ENCODE peak calls at places on chromosomes 6 and 20, in six cellular contexts. K, M, T, Q, D and O are unnamed samples. For H3K4me1 and H3K27me3, the result is how much of the 10 kb centered on the place peaks cover.

GRCh38 chr6:170095273-170095976 is 195.5 kb downstream of the DLL1 start:
- DNase-seq in K (peak), M (no peak), T (no peak), Q (no peak), D (peak), O (peak)

GRCh38 chr6:31541059-31541657 is 645 bp downstream of the DDX39B start:
- DNase-seq in K (peak), M (peak), T (peak), Q (no peak), D (peak), O (no peak)

GRCh38 chr6:165245287-165245686 is 64.1 kb downstream of the C6orf118 start:
- DNase-seq in K (no peak), M (peak), T (no peak), Q (no peak), D (no peak), O (no peak)

GRCh38 chr6:101666256-101666655 is 272.7 kb downstream of the GRIK2 start:
- DNase-seq in K (no peak), M (peak), T (peak), Q (no peak), D (no peak), O (peak)

GRCh38 chr20:25214824-25215223 is 19.3 kb downstream of the ENTPD6 start:
- DNase-seq in K (no peak), M (no peak), T (no peak), Q (no peak), D (no peak), O (no peak)

GRCh38 chr6:158441639-158442308 is 118.1 kb upstream of the TMEM181 start:
- DNase-seq in K (no peak), M (peak), T (no peak), Q (no peak), D (no peak), O (no peak)

GRCh38 chr20:44803383-44803941 is 6.9 kb downstream of the RIMS4 start:
- DNase-seq in K (no peak), M (peak), T (no peak), Q (no peak), D (no peak), O (no peak)

GRCh38 chr20:61353261-61353995 is 101.4 kb downstream of the CDH4 start:
- DNase-seq in K (no peak), M (peak), T (no peak), Q (no peak), D (no peak), O (no peak)

GRCh38 chr6:168678588-168678987 is 237.6 kb downstream of the SMOC2 start:
- DNase-seq in K (no peak), M (no peak), T (peak), Q (no peak), D (no peak), O (no peak)

GRCh38 chr20:62376112-62377063 is 9.3 kb upstream of the LAMA5 start:
- DNase-seq in K (no peak), M (peak), T (peak), Q (no peak), D (peak), O (no peak)

GRCh38 chr6:135030532-135031178 is 24.0 kb downstream of the HBS1L start:
- DNase-seq in K (no peak), M (peak), T (no peak), Q (no peak), D (no peak), O (no peak)

GRCh38 chr6:4210619-4211419 is 75.4 kb upstream of the ECI2 start:
- DNase-seq in K (peak), M (peak), T (peak), Q (peak), D (peak), O (peak)

GRCh38 chr6:107600111-107600510 is 110.2 kb downstream of the SOBP start:
- DNase-seq in K (no peak), M (no peak), T (no peak), Q (no peak), D (no peak), O (no peak)

GRCh38 chr6:42220754-42221153 is 3.1 kb upstream of the MRPS10 start:
- DNase-seq in K (no peak), M (no peak), T (no peak), Q (no peak), D (no peak), O (no peak)

GRCh38 chr20:6828794-6829423 is 61.4 kb downstream of the BMP2 start:
- DNase-seq in K (no peak), M (peak), T (peak), Q (peak), D (peak), O (peak)

GRCh38 chr20:63321148-63321831 is 28.3 kb downstream of the COL20A1 start:
- DNase-seq in K (peak), M (peak), T (no peak), Q (no peak), D (no peak), O (peak)

GRCh38 chr20:62292115-62292514 is 10.7 kb upstream of the ADRM1 start:
- DNase-seq in K (peak), M (no peak), T (no peak), Q (no peak), D (no peak), O (no peak)

GRCh38 chr6:84728602-84729001 is 35.8 kb downstream of the TBX18 start:
- DNase-seq in K (no peak), M (peak), T (no peak), Q (peak), D (no peak), O (no peak)

GRCh38 chr20:3045042-3045815 is 623 bp upstream of the MRPS26 start:
- DNase-seq in K (peak), M (peak), T (no peak), Q (no peak), D (peak), O (no peak)

GRCh38 chr20:4871486-4871885 is 129.8 kb downstream of the SLC23A2 start:
- DNase-seq in K (no peak), M (no peak), T (no peak), Q (no peak), D (no peak), O (no peak)

GRCh38 chr20:3706774-3707507 is 5.5 kb downstream of the SIGLEC1 start:
- DNase-seq in K (no peak), M (peak), T (peak), Q (no peak), D (peak), O (no peak)

GRCh38 chr6:32886674-32887383 is 32.8 kb downstream of the PSMB9 start:
- DNase-seq in K (no peak), M (peak), T (no peak), Q (peak), D (no peak), O (peak)

GRCh38 chr6:16108996-16109658 is 19.8 kb upstream of the MYLIP start:
- DNase-seq in K (no peak), M (no peak), T (peak), Q (peak), D (no peak), O (no peak)

GRCh38 chr6:168468046-168468445 is 27.1 kb downstream of the SMOC2 start:
- DNase-seq in K (no peak), M (no peak), T (no peak), Q (no peak), D (no peak), O (no peak)

GRCh38 chr6:5967594-5967993 is 39.1 kb downstream of the NRN1 start:
- DNase-seq in K (no peak), M (peak), T (no peak), Q (no peak), D (no peak), O (no peak)

GRCh38 chr20:8535403-8536003 is 403.4 kb downstream of the PLCB1 start:
- DNase-seq in K (no peak), M (peak), T (no peak), Q (peak), D (no peak), O (no peak)

GRCh38 chr20:40686434-40686882 is 2.6 kb downstream of the MAFB start:
- DNase-seq in K (no peak), M (peak), T (no peak), Q (peak), D (no peak), O (no peak)
- H3K4me1 ChIP-seq in K (under half), M (under half), T (under half), Q (under half), D (under half), O (under half)

GRCh38 chr6:89144358-89145041 is 1.4 kb upstream of the PM20D2 start:
- DNase-seq in K (no peak), M (no peak), T (no peak), Q (no peak), D (no peak), O (no peak)
- H3K27me3 ChIP-seq in K (under half), M (under half), T (under half), Q (under half), D (under half), O (under half)

GRCh38 chr6:25298508-25298834 is 19.3 kb downstream of the CARMIL1 start:
- DNase-seq in K (no peak), M (no peak), T (no peak), Q (no peak), D (no peak), O (no peak)

GRCh38 chr6:25303234-25303633 is 24.1 kb downstream of the CARMIL1 start:
- DNase-seq in K (no peak), M (no peak), T (no peak), Q (no peak), D (no peak), O (no peak)

GRCh38 chr6:25302156-25302555 is 23.0 kb downstream of the CARMIL1 start:
- DNase-seq in K (no peak), M (no peak), T (no peak), Q (no peak), D (no peak), O (no peak)

GRCh38 chr6:25302677-25303128 is 23.5 kb downstream of the CARMIL1 start:
- DNase-seq in K (no peak), M (peak), T (no peak), Q (no peak), D (no peak), O (no peak)

DNA sequence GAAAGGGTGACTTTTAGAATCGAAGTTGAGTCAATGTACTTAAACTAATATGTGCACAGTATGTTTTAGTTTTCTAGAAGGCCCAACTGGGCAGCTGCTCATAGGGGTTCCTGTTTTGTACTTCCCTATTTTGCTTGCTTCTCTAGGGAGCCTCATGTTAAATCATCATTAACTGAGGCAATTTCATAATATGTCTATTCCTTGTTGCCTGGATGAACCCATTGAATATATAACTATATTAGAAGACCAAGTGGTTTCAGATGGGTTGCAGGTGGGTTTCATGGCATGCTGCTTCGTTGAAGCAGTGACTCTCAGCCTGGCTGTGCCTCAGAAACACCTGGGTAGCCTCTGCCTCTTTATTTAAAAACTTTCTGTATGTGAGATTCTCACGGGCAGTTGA is 22.2 kb downstream of the CARMIL1 start:
- DNase-seq in K (no peak), M (no peak), T (no peak), Q (no peak), D (no peak), O (no peak)
- H3K27ac ChIP-seq in K (no peak), M (no peak), T (no peak), Q (no peak), D (no peak), O (no peak)

GRCh38 chr6:88370127-88370710 is 204.1 kb upstream of the CNR1 start:
- DNase-seq in K (no peak), M (no peak), T (no peak), Q (no peak), D (no peak), O (no peak)

GRCh38 chr6:88368071-88368787 is 202.1 kb upstream of the CNR1 start:
- DNase-seq in K (no peak), M (peak), T (no peak), Q (no peak), D (no peak), O (no peak)

GRCh38 chr6:88365230-88365629 is 199.1 kb upstream of the CNR1 start:
- DNase-seq in K (no peak), M (peak), T (no peak), Q (no peak), D (no peak), O (no peak)

GRCh38 chr6:88365656-88366055 is 199.5 kb upstream of the CNR1 start:
- DNase-seq in K (no peak), M (no peak), T (no peak), Q (no peak), D (no peak), O (no peak)

DNA sequence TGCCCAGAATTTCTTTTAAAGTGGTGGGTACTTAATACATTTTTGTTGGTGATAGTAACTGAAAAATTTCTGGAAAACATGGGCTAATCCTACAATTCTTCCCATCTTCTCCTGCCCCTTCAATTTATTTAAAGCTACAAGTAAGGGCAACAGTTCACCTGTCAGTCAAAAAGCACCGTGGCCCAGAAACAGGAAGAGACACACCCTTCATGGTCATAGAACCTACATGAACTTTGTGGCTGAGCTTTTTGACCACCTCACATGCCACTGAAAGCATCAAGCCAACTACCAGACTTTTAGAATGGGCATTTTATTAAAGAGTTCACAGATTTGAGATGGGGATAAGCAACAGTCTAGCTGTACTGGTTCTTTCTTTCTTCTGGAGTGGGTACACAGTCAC is 201.1 kb upstream of the CNR1 start:
- DNase-seq in K (no peak), M (no peak), T (no peak), Q (no peak), D (no peak), O (no peak)
- H3K4me1 ChIP-seq in K (under half), M (under half), T (under half), Q (under half), D (under half), O (under half)

GRCh38 chr6:3035397-3035796 is 32.9 kb upstream of the RIPK1 start:
- DNase-seq in K (no peak), M (no peak), T (no peak), Q (no peak), D (no peak), O (no peak)

GRCh38 chr6:3033652-3034051 is 34.0 kb downstream of the NQO2 start:
- DNase-seq in K (no peak), M (no peak), T (no peak), Q (no peak), D (no peak), O (no peak)

GRCh38 chr6:3026811-3027626 is 27.3 kb downstream of the NQO2 start:
- DNase-seq in K (peak), M (no peak), T (no peak), Q (no peak), D (no peak), O (no peak)

GRCh38 chr6:3032986-3033385 is 33.3 kb downstream of the NQO2 start:
- DNase-seq in K (no peak), M (peak), T (no peak), Q (no peak), D (no peak), O (no peak)

GRCh38 chr6:3031857-3032256 is 32.2 kb downstream of the NQO2 start:
- DNase-seq in K (no peak), M (no peak), T (no peak), Q (no peak), D (no peak), O (no peak)
- H3K27me3 ChIP-seq in K (under half), M (under half), T (under half), Q (under half), D (under half), O (under half)

DNA sequence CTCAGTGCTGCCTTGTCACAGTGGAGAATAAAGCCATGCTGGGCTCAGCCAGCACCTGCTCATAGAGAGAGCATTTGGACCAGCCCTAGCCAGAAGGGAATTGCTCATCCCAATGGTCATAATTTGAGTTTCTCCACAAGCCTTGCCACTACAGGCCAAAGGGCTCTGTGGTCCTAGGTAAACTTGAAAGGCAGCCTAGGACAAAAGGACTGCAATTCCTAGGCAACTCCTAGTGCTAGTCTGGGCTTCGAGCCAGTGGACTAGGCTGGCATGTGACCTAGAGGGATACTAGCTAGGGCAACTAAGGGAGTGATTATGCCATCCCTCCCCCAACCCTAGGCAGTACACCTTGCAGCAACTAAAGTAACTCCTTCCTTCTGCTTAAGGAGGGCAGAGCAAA is 516.2 kb downstream of the BCKDHB start:
- DNase-seq in K (no peak), M (no peak), T (peak), Q (no peak), D (peak), O (no peak)
- H3K27ac ChIP-seq in K (no peak), M (no peak), T (peak), Q (no peak), D (no peak), O (no peak)

GRCh38 chr6:10557886-10558285 is 36.7 kb downstream of the GCNT2 start:
- DNase-seq in K (no peak), M (no peak), T (no peak), Q (no peak), D (no peak), O (no peak)

GRCh38 chr6:10553869-10554268 is 32.7 kb downstream of the GCNT2 start:
- DNase-seq in K (no peak), M (no peak), T (no peak), Q (no peak), D (no peak), O (no peak)

GRCh38 chr6:10556496-10557391 is 35.6 kb downstream of the GCNT2 start:
- DNase-seq in K (no peak), M (no peak), T (no peak), Q (peak), D (no peak), O (peak)

GRCh38 chr6:10554826-10555225 is 33.7 kb downstream of the GCNT2 start:
- DNase-seq in K (no peak), M (no peak), T (no peak), Q (peak), D (no peak), O (no peak)

GRCh38 chr6:10555625-10556309 is 34.6 kb downstream of the GCNT2 start:
- DNase-seq in K (no peak), M (peak), T (no peak), Q (peak), D (peak), O (peak)
- H3K4me1 ChIP-seq in K (under half), M (under half), T (under half), Q (under half), D (under half), O (under half)